ENCODE peak calls at places on chromosome 12, in four cellular contexts. A, J, W and X are unnamed samples.

GRCh38 chr12:80277732-80278131 is 166.3 kb upstream of the PTPRQ start:
- DNase-seq in A (no peak), J (no peak), W (no peak), X (no peak)

GRCh38 chr12:59937148-59937547 is 341.3 kb downstream of the SLC16A7 start:
- DNase-seq in W (no peak), A (no peak), J (no peak), X (no peak)

GRCh38 chr12:70826156-70826555 is 94.4 kb downstream of the PTPRR start:
- DNase-seq in J (no peak), W (no peak), A (no peak), X (no peak)

GRCh38 chr12:124684971-124685688 is 117.7 kb upstream of the NCOR2 start:
- DNase-seq in J (no peak), A (no peak), W (no peak), X (no peak)

GRCh38 chr12:80216890-80217559 is 117.7 kb downstream of the OTOGL start:
- DNase-seq in J (no peak), W (peak; percentile 72), A (peak; percentile 11), X (peak; percentile 44)

GRCh38 chr12:27998170-27999110 is 25.9 kb upstream of the PTHLH start:
- DNase-seq in J (no peak), A (no peak), W (no peak), X (no peak)

GRCh38 chr12:41552507-41553047 is 364.5 kb downstream of the PDZRN4 start:
- DNase-seq in W (no peak), J (no peak), A (no peak), X (no peak)

GRCh38 chr12:67909091-67909531 is 80.1 kb upstream of the IFNG-AS1 start:
- DNase-seq in J (no peak), A (no peak), W (no peak), X (no peak)

GRCh38 chr12:49515266-49515665 is 23.6 kb upstream of the KCNH3 start:
- DNase-seq in A (no peak), J (no peak), W (no peak), X (no peak)

GRCh38 chr12:75437564-75437963 is 43.0 kb upstream of the GLIPR1 start:
- DNase-seq in J (no peak), W (peak; percentile 3), A (peak; percentile 13), X (no peak)

GRCh38 chr12:85155791-85156190 is 119.6 kb downstream of the LRRIQ1 start:
- DNase-seq in A (no peak), W (peak; percentile 34), J (no peak), X (peak; percentile 1)

GRCh38 chr12:80714055-80714454 is 2.7 kb upstream of the MYF5 start:
- DNase-seq in W (no peak), A (no peak), J (no peak), X (no peak)

GRCh38 chr12:66361703-66362102 is 59.4 kb downstream of the HELB start:
- DNase-seq in A (no peak), J (no peak), W (no peak), X (no peak)

GRCh38 chr12:106883421-106883820 is 72.3 kb upstream of the TMEM263 start:
- DNase-seq in J (no peak), W (no peak), A (no peak), X (no peak)

GRCh38 chr12:76784600-76785051 is 20.7 kb downstream of the ZDHHC17 start:
- DNase-seq in J (no peak), A (no peak), W (no peak), X (no peak)

GRCh38 chr12:47207829-47208248 is 128.1 kb upstream of the AMIGO2 start:
- DNase-seq in A (no peak), J (no peak), W (no peak), X (peak; percentile 41)

GRCh38 chr12:5000204-5000603 is 43.5 kb upstream of the KCNA5 start:
- DNase-seq in J (no peak), W (no peak), A (no peak), X (no peak)

GRCh38 chr12:41476499-41476898 is 288.4 kb downstream of the PDZRN4 start:
- DNase-seq in W (peak; percentile 14), J (no peak), A (no peak), X (no peak)

GRCh38 chr12:43131304-43131703 is 420.7 kb downstream of the ADAMTS20 start:
- DNase-seq in W (no peak), A (no peak), J (no peak), X (no peak)

GRCh38 chr12:110079477-110080400 is 31.4 kb upstream of the C12orf76 start:
- DNase-seq in W (peak; percentile 87), A (peak; percentile 67), J (peak; percentile 44), X (peak; percentile 71)

GRCh38 chr12:132803125-132803524 is 25.5 kb downstream of the GOLGA3 start:
- DNase-seq in A (no peak), W (no peak), J (no peak), X (no peak)

GRCh38 chr12:81492131-81492720 is 266.9 kb downstream of the PPFIA2 start:
- DNase-seq in W (no peak), J (no peak), A (no peak), X (no peak)

GRCh38 chr12:93657076-93657475 is 20.1 kb upstream of the CRADD start:
- DNase-seq in W (no peak), A (no peak), J (no peak), X (no peak)

GRCh38 chr12:79298511-79298910 is 392.3 kb downstream of the PAWR start:
- DNase-seq in A (no peak), W (no peak), J (no peak), X (no peak)

GRCh38 chr12:90936230-90937005 is 18.6 kb downstream of the CCER1 start:
- DNase-seq in J (no peak), W (peak; percentile 4), A (no peak), X (no peak)

GRCh38 chr12:47356129-47356622 is 276.4 kb upstream of the AMIGO2 start:
- DNase-seq in J (no peak), A (no peak), W (no peak), X (peak; percentile 68)

GRCh38 chr12:24921251-24922038 is 27.5 kb downstream of the BCAT1 start:
- DNase-seq in W (no peak), J (no peak), A (no peak), X (no peak)

GRCh38 chr12:131091976-131092691 is 138.4 kb downstream of the ADGRD1 start:
- DNase-seq in W (no peak), A (no peak), J (no peak), X (no peak)

GRCh38 chr12:100427078-100427477 is 46.6 kb upstream of the NR1H4 start:
- DNase-seq in J (no peak), A (no peak), W (no peak), X (no peak)

GRCh38 chr12:120439646-120440247 is 1.8 kb downstream of the COX6A1 start:
- DNase-seq in J (peak; percentile 63), A (peak; percentile 29), W (peak; percentile 83), X (peak; percentile 64)

GRCh38 chr12:127903146-127903545 is 363.8 kb upstream of the TMEM132C start:
- DNase-seq in A (no peak), W (no peak), J (no peak), X (no peak)

GRCh38 chr12:23221066-23221465 is 596.1 kb downstream of the ETNK1 start:
- DNase-seq in A (no peak), J (no peak), W (peak; percentile 5), X (no peak)

GRCh38 chr12:56461235-56462159 is 6.9 kb upstream of the SPRYD4 start:
- DNase-seq in W (no peak), A (no peak), J (no peak), X (no peak)

GRCh38 chr12:129902371-129903091 is 1.3 kb downstream of the TMEM132D start:
- DNase-seq in W (no peak), A (no peak), J (no peak), X (no peak)

GRCh38 chr12:120710805-120711296 is 593 bp downstream of the UNC119B start:
- DNase-seq in A (peak; percentile 1), W (no peak), J (peak; percentile 15), X (peak; percentile 39)

GRCh38 chr12:92389466-92389865 is 243.8 kb upstream of the BTG1 start:
- DNase-seq in W (no peak), J (no peak), A (no peak), X (no peak)

GRCh38 chr12:6432991-6433390 is 11.8 kb upstream of the CD27 start:
- DNase-seq in W (no peak), A (no peak), J (no peak), X (no peak)

GRCh38 chr12:68853396-68854077 is 45.6 kb downstream of the MDM2 start:
- DNase-seq in J (no peak), A (no peak), W (no peak), X (no peak)

GRCh38 chr12:75848533-75848932 is 183.0 kb downstream of the PHLDA1 start:
- DNase-seq in W (no peak), A (no peak), J (no peak), X (no peak)

GRCh38 chr12:101828463-101829196 is 2.1 kb downstream of the GNPTAB start:
- DNase-seq in J (no peak), A (no peak), W (peak; percentile 84), X (no peak)